ENCODE peak calls at places on chromosomes 16 and 17, in seven cellular contexts. One of them, this sample, is unnamed.

GRCh38 chr16:84759061-84759460 is 59.3 kb downstream of the USP10 start:
- DNase-seq in HCT116: no peak
- DNase-seq in GM12878: no peak
- DNase-seq in HepG2: no peak
- DNase-seq in H1: no peak
- DNase-seq in SK-N-SH: no peak
- DNase-seq in K562: no peak
- DNase-seq in this sample: no peak

GRCh38 chr17:72677108-72677507 is 415.4 kb downstream of the SLC39A11 start:
- DNase-seq in HepG2: peak
- DNase-seq in H1: no peak
- DNase-seq in GM12878: no peak
- DNase-seq in K562: no peak
- DNase-seq in HCT116: no peak
- DNase-seq in SK-N-SH: no peak
- DNase-seq in this sample: no peak

GRCh38 chr17:8365143-8365542 is 11.4 kb downstream of the KRABD2 start:
- DNase-seq in HCT116: no peak
- DNase-seq in GM12878: no peak
- DNase-seq in HepG2: no peak
- DNase-seq in SK-N-SH: no peak
- DNase-seq in K562: no peak
- DNase-seq in H1: no peak
- DNase-seq in this sample: no peak

GRCh38 chr17:66676421-66676820 is 158.5 kb upstream of the CACNG5 start:
- DNase-seq in HCT116: peak
- DNase-seq in H1: no peak
- DNase-seq in GM12878: no peak
- DNase-seq in K562: no peak
- DNase-seq in SK-N-SH: no peak
- DNase-seq in HepG2: no peak
- DNase-seq in this sample: no peak

GRCh38 chr16:53955221-53955875 is 251.4 kb downstream of the FTO start:
- DNase-seq in H1: no peak
- DNase-seq in HepG2: no peak
- DNase-seq in SK-N-SH: no peak
- DNase-seq in GM12878: no peak
- DNase-seq in HCT116: no peak
- DNase-seq in K562: no peak
- DNase-seq in this sample: no peak

GRCh38 chr17:67223924-67224323 is 21.1 kb downstream of the HELZ start:
- DNase-seq in HepG2: peak
- DNase-seq in H1: no peak
- DNase-seq in K562: peak
- DNase-seq in SK-N-SH: peak
- DNase-seq in GM12878: no peak
- DNase-seq in HCT116: no peak
- DNase-seq in this sample: no peak

GRCh38 chr16:68469728-68470460 is 21.6 kb upstream of the SMPD3 start:
- DNase-seq in GM12878: no peak
- DNase-seq in H1: no peak
- DNase-seq in HCT116: no peak
- DNase-seq in SK-N-SH: no peak
- DNase-seq in HepG2: no peak
- DNase-seq in K562: no peak
- DNase-seq in this sample: no peak

GRCh38 chr16:62051942-62052341 is 15.7 kb upstream of the CDH8 start:
- DNase-seq in HepG2: no peak
- DNase-seq in H1: no peak
- DNase-seq in HCT116: no peak
- DNase-seq in K562: no peak
- DNase-seq in SK-N-SH: no peak
- DNase-seq in GM12878: no peak
- DNase-seq in this sample: no peak

GRCh38 chr16:48623304-48624016 is 13.5 kb upstream of the N4BP1 start:
- DNase-seq in SK-N-SH: peak
- DNase-seq in H1: peak
- DNase-seq in K562: peak
- DNase-seq in HCT116: peak
- DNase-seq in GM12878: peak
- DNase-seq in HepG2: peak
- DNase-seq in this sample: peak

GRCh38 chr16:7381671-7382070 is 49.0 kb downstream of the RBFOX1 start:
- DNase-seq in HCT116: no peak
- DNase-seq in H1: no peak
- DNase-seq in GM12878: no peak
- DNase-seq in K562: no peak
- DNase-seq in HepG2: no peak
- DNase-seq in SK-N-SH: no peak
- DNase-seq in this sample: no peak

GRCh38 chr17:81477173-81477572 is 35.4 kb downstream of the ACTG1 start:
- DNase-seq in K562: no peak
- DNase-seq in H1: no peak
- DNase-seq in SK-N-SH: no peak
- DNase-seq in HCT116: no peak
- DNase-seq in GM12878: no peak
- DNase-seq in HepG2: no peak
- DNase-seq in this sample: no peak

GRCh38 chr17:1571362-1571746 is 8.8 kb upstream of the PITPNA start:
- DNase-seq in HCT116: no peak
- DNase-seq in H1: no peak
- DNase-seq in GM12878: no peak
- DNase-seq in K562: no peak
- DNase-seq in SK-N-SH: no peak
- DNase-seq in HepG2: no peak
- DNase-seq in this sample: no peak

GRCh38 chr17:1577186-1577585 is 14.6 kb upstream of the PITPNA start:
- DNase-seq in HepG2: peak
- DNase-seq in K562: no peak
- DNase-seq in SK-N-SH: no peak
- DNase-seq in HCT116: no peak
- DNase-seq in GM12878: no peak
- DNase-seq in H1: no peak
- DNase-seq in this sample: no peak

GRCh38 chr17:1574697-1575471 is 12.3 kb upstream of the PITPNA start:
- DNase-seq in GM12878: no peak
- DNase-seq in SK-N-SH: peak
- DNase-seq in H1: peak
- DNase-seq in HepG2: no peak
- DNase-seq in HCT116: no peak
- DNase-seq in K562: no peak
- DNase-seq in this sample: no peak

GRCh38 chr17:1576500-1576899 is 13.9 kb upstream of the PITPNA start:
- DNase-seq in H1: no peak
- DNase-seq in K562: no peak
- DNase-seq in HCT116: no peak
- DNase-seq in GM12878: no peak
- DNase-seq in SK-N-SH: no peak
- DNase-seq in HepG2: no peak
- DNase-seq in this sample: no peak

DNA sequence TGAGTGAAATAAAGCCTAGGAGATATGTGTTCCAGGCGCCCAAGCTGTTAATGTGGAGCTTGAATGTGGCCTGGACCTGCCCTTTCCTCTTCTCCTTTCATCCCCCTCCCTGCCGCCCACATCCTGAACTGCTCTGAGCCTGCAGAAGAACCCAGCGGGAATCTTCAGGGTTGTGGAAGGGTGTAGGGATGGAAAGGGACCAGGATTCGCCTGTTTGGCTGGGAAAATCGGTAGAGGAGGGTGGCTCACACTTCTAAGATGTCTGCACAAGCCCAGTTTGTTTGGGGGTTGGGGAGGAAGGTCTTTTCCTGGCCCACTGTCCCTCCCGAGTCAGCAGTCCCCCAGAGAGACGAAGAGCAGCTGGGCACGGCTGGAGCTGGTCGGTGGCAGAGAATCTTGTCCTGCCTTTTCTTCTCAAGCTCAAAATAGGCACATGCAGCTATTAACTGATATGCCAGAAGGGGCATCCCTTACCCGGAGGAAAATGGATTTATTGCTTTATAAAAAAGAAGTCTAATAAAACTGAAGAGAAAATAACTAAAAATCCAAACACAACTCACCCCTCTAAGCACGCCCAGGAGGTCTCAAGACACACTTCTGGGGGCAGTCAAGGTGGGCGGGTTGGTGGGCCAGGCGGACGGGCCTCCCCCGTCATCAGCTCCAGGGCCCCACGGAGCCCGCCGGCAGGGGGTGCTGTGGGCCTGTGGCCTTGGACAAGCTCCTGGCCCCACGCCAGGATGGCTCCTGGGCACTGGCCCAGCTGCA is 11.5 kb upstream of the PITPNA start:
- DNase-seq in SK-N-SH: peak
- DNase-seq in HCT116: peak
- DNase-seq in GM12878: no peak
- DNase-seq in H1: peak
- DNase-seq in HepG2: peak
- DNase-seq in K562: peak
- DNase-seq in this sample: peak
- TF ChIP-seq SIN3A in SK-N-SH: peak
- TF ChIP-seq SIN3A in HCT116: no peak
- TF ChIP-seq SIN3A in GM12878: no peak
- TF ChIP-seq SIN3A in H1: no peak
- TF ChIP-seq SIN3A in HepG2: no peak
- TF ChIP-seq SIN3A in K562: no peak
- TF ChIP-seq SIN3A in this sample: no peak

GRCh38 chr16:66522816-66523590 is 26.9 kb downstream of the TK2 start:
- DNase-seq in H1: no peak
- DNase-seq in GM12878: no peak
- DNase-seq in HCT116: no peak
- DNase-seq in K562: no peak
- DNase-seq in HepG2: no peak
- DNase-seq in SK-N-SH: no peak
- DNase-seq in this sample: no peak

GRCh38 chr16:66520406-66521194 is 29.3 kb downstream of the TK2 start:
- DNase-seq in H1: no peak
- DNase-seq in K562: no peak
- DNase-seq in GM12878: no peak
- DNase-seq in SK-N-SH: no peak
- DNase-seq in HepG2: no peak
- DNase-seq in HCT116: no peak
- DNase-seq in this sample: no peak

GRCh38 chr16:66523861-66524354 is 26.0 kb downstream of the TK2 start:
- DNase-seq in SK-N-SH: no peak
- DNase-seq in GM12878: no peak
- DNase-seq in H1: no peak
- DNase-seq in K562: no peak
- DNase-seq in HCT116: no peak
- DNase-seq in HepG2: no peak
- DNase-seq in this sample: no peak

GRCh38 chr16:66521227-66521626 is 28.7 kb downstream of the TK2 start:
- DNase-seq in GM12878: no peak
- DNase-seq in HCT116: no peak
- DNase-seq in K562: no peak
- DNase-seq in H1: no peak
- DNase-seq in SK-N-SH: no peak
- DNase-seq in HepG2: no peak
- DNase-seq in this sample: no peak

GRCh38 chr16:66521951-66522771 is 27.8 kb downstream of the TK2 start:
- DNase-seq in HCT116: peak
- DNase-seq in H1: no peak
- DNase-seq in SK-N-SH: no peak
- DNase-seq in K562: peak
- DNase-seq in HepG2: no peak
- DNase-seq in GM12878: peak
- DNase-seq in this sample: no peak
- TF ChIP-seq POLR2AphosphoS5 in HCT116: peak
- TF ChIP-seq POLR2AphosphoS5 in H1: no peak
- TF ChIP-seq POLR2AphosphoS5 in SK-N-SH: no peak
- TF ChIP-seq POLR2AphosphoS5 in K562: no peak
- TF ChIP-seq POLR2AphosphoS5 in HepG2: no peak
- TF ChIP-seq POLR2AphosphoS5 in GM12878: no peak
- TF ChIP-seq POLR2AphosphoS5 in this sample: no peak

DNA sequence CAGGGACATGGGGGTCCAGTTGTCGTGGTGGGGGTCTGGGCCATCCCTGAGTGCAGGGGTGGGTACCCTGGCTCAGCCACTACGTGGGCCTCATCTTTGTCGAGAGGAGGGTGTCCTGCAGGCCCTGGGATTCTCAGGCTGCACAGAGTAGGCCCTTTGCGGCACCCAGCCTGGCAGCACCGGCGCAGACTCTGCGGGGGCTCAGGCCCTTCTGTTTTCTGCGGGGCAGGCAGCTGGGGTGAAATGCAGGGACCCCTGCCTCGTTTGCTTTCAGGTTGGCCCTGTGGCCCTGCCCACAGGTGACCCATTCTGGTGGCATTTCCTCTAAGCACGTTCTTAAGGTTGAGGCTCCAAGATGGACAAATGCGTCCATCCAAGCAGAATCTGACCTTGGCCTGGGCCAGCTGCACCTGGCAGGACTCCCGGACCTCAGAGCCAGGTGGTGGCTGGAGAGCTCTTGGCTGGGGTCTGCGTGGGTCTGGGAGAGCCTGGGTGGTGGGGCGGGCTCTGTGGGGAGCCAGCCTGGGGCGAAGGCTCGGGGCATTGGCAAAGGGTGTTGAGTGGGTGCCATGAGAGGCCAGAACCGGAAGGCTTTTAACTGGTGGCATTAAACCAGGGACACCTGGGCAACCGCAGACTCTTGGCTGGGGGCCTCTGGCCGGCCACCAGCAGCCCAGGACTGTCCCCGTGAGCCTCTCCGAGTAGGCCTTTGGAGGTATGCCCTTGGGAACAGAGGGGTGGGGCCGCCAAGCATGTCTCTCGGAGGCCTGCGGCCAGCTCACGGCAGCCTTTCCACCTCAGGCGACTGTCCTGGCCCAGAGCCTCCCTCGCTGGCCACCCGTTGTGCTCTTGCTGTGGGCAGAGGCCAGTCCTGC is 16.9 kb downstream of the PRSS27 start:
- DNase-seq in GM12878: no peak
- DNase-seq in HepG2: no peak
- DNase-seq in HCT116: no peak
- DNase-seq in K562: no peak
- DNase-seq in SK-N-SH: no peak
- DNase-seq in H1: no peak
- DNase-seq in this sample: no peak
- H3K4me3 ChIP-seq in GM12878: no peak
- H3K4me3 ChIP-seq in HepG2: no peak
- H3K4me3 ChIP-seq in HCT116: no peak
- H3K4me3 ChIP-seq in K562: no peak
- H3K4me3 ChIP-seq in SK-N-SH: no peak
- H3K4me3 ChIP-seq in H1: no peak
- H3K4me3 ChIP-seq in this sample: no peak

GRCh38 chr17:48261297-48261880 is 153.8 kb downstream of the SNX11 start:
- DNase-seq in GM12878: no peak
- DNase-seq in H1: peak
- DNase-seq in SK-N-SH: peak
- DNase-seq in HepG2: peak
- DNase-seq in HCT116: peak
- DNase-seq in K562: peak
- DNase-seq in this sample: peak
- TF ChIP-seq SIN3A in GM12878: no peak
- TF ChIP-seq SIN3A in H1: no peak
- TF ChIP-seq SIN3A in SK-N-SH: no peak
- TF ChIP-seq SIN3A in HepG2: no peak
- TF ChIP-seq SIN3A in HCT116: no peak
- TF ChIP-seq SIN3A in K562: no peak
- TF ChIP-seq SIN3A in this sample: no peak

This sample was measured in Panc1.